ENCODE peak calls at places on chromosomes 1 and 21, in seven cellular contexts. G, M, J, U, K, C and N are unnamed samples.

GRCh38 chr1:99590578-99591209 is 55.2 kb upstream of the PALMD start:
- DNase-seq in G (no peak), M (no peak), J (no peak), U (peak), K (no peak), C (no peak), N (no peak)

GRCh38 chr1:33637846-33638440 is 165.5 kb downstream of the ZSCAN20 start:
- DNase-seq in G (no peak), M (no peak), J (no peak), U (no peak), K (no peak), C (no peak), N (no peak)

GRCh38 chr1:92848201-92848600 is 16.4 kb downstream of the RPL5 start:
- DNase-seq in G (no peak), M (no peak), J (no peak), U (no peak), K (no peak), C (no peak), N (no peak)

GRCh38 chr1:95309031-95309459 is 75.0 kb downstream of the RWDD3 start:
- DNase-seq in G (no peak), M (peak), J (no peak), U (peak), K (no peak), C (peak), N (peak)

GRCh38 chr1:209692745-209693504 is 11.7 kb upstream of the HSD11B1 start:
- DNase-seq in G (peak), M (peak), J (peak), U (peak), K (peak), C (peak), N (peak)

GRCh38 chr1:9671377-9672140 is 20.0 kb downstream of the PIK3CD start:
- DNase-seq in G (no peak), M (no peak), J (peak), U (peak), K (no peak), C (no peak), N (no peak)

GRCh38 chr1:209435654-209436566 is 147.6 kb upstream of the CAMK1G start:
- DNase-seq in G (peak), M (peak), J (peak), U (peak), K (peak), C (peak), N (peak)

GRCh38 chr1:223288826-223289225 is 75.2 kb downstream of the SUSD4 start:
- DNase-seq in G (no peak), M (no peak), J (no peak), U (no peak), K (no peak), C (no peak), N (no peak)

GRCh38 chr1:31234309-31234708 is 5.4 kb downstream of the NKAIN1 start:
- DNase-seq in G (no peak), M (no peak), J (no peak), U (no peak), K (no peak), C (no peak), N (no peak)

GRCh38 chr1:194474701-194475100 is 1288.3 kb upstream of the B3GALT2 start:
- DNase-seq in G (no peak), M (peak), J (no peak), U (no peak), K (no peak), C (no peak), N (no peak)

GRCh38 chr1:171983584-171983983 is 142.3 kb downstream of the DNM3 start:
- DNase-seq in G (no peak), M (no peak), J (no peak), U (peak), K (no peak), C (no peak), N (no peak)

GRCh38 chr1:33815061-33815460 is 48.8 kb upstream of the HMGB4 start:
- DNase-seq in G (no peak), M (no peak), J (no peak), U (peak), K (no peak), C (no peak), N (no peak)

GRCh38 chr1:183757061-183757460 is 47.9 kb upstream of the RGL1 start:
- DNase-seq in G (no peak), M (no peak), J (no peak), U (peak), K (no peak), C (no peak), N (no peak)

GRCh38 chr1:169133801-169134558 is 27.5 kb downstream of the ATP1B1 start:
- DNase-seq in G (no peak), M (no peak), J (no peak), U (peak), K (no peak), C (no peak), N (no peak)

GRCh38 chr1:178530037-178530402 is 17.1 kb downstream of the TEX35 start:
- DNase-seq in G (no peak), M (no peak), J (no peak), U (peak), K (no peak), C (no peak), N (no peak)

GRCh38 chr1:68270993-68271392 is 38.7 kb upstream of the WLS start:
- DNase-seq in G (no peak), M (no peak), J (no peak), U (no peak), K (no peak), C (no peak), N (no peak)

GRCh38 chr1:218476385-218476784 is 131.2 kb downstream of the TGFB2 start:
- DNase-seq in G (no peak), M (no peak), J (no peak), U (peak), K (no peak), C (no peak), N (no peak)

GRCh38 chr21:44461005-44461404 is 5.7 kb downstream of the LRRC3 start:
- DNase-seq in G (no peak), M (no peak), J (no peak), U (no peak), K (no peak), C (no peak), N (no peak)

GRCh38 chr1:2921970-2922686 is 99.1 kb upstream of the ACTRT2 start:
- DNase-seq in G (no peak), M (no peak), J (no peak), U (peak), K (no peak), C (no peak), N (no peak)

GRCh38 chr1:12157366-12158231 is 9.2 kb upstream of the TNFRSF1B start:
- DNase-seq in G (no peak), M (no peak), J (no peak), U (peak), K (no peak), C (no peak), N (no peak)

GRCh38 chr1:47187926-47188250 is 1.9 kb downstream of the PDZK1IP1 start:
- DNase-seq in G (no peak), M (no peak), J (no peak), U (no peak), K (no peak), C (no peak), N (no peak)

GRCh38 chr1:177571076-177571475 is 398.8 kb downstream of the SEC16B start:
- DNase-seq in G (no peak), M (no peak), J (no peak), U (no peak), K (no peak), C (no peak), N (no peak)

GRCh38 chr1:30719406-30720270 is 3.7 kb downstream of the MATN1 start:
- DNase-seq in G (no peak), M (no peak), J (no peak), U (peak), K (no peak), C (no peak), N (no peak)

GRCh38 chr1:118479351-118479750 is 294.3 kb upstream of the SPAG17 start:
- DNase-seq in G (no peak), M (no peak), J (no peak), U (peak), K (no peak), C (no peak), N (no peak)

GRCh38 chr1:94063379-94063778 is 57.6 kb downstream of the ABCA4 start:
- DNase-seq in G (no peak), M (peak), J (no peak), U (peak), K (no peak), C (peak), N (no peak)

GRCh38 chr21:45873866-45874265 is 107.7 kb upstream of the COL6A1 start:
- DNase-seq in G (no peak), M (no peak), J (peak), U (no peak), K (no peak), C (no peak), N (no peak)

GRCh38 chr1:78277253-78277652 is 213.5 kb upstream of the PTGFR start:
- DNase-seq in G (no peak), M (no peak), J (no peak), U (peak), K (no peak), C (no peak), N (no peak)

GRCh38 chr1:99964806-99965205 is 5.0 kb upstream of the SLC35A3 start:
- DNase-seq in G (no peak), M (peak), J (no peak), U (no peak), K (no peak), C (no peak), N (no peak)

GRCh38 chr1:181726608-181727007 is 243.3 kb downstream of the CACNA1E start:
- DNase-seq in G (no peak), M (no peak), J (no peak), U (no peak), K (no peak), C (no peak), N (no peak)

GRCh38 chr1:94871031-94871430 is 50.9 kb downstream of the SLC44A3 start:
- DNase-seq in G (no peak), M (no peak), J (no peak), U (no peak), K (no peak), C (no peak), N (no peak)

GRCh38 chr1:44405804-44406743 is 1.0 kb downstream of the RNF220 start:
- DNase-seq in G (no peak), M (peak), J (peak), U (peak), K (no peak), C (no peak), N (peak)

GRCh38 chr1:57550092-57550491 is 126.2 kb upstream of the DAB1 start:
- DNase-seq in G (no peak), M (no peak), J (no peak), U (no peak), K (no peak), C (no peak), N (no peak)

GRCh38 chr1:26820784-26821269 is 5.7 kb upstream of the ZDHHC18 start:
- DNase-seq in G (no peak), M (no peak), J (no peak), U (no peak), K (no peak), C (no peak), N (no peak)

GRCh38 chr1:44895919-44896734 is 53.1 kb upstream of the PTCH2 start:
- DNase-seq in G (no peak), M (no peak), J (no peak), U (no peak), K (no peak), C (no peak), N (no peak)

GRCh38 chr1:28370220-28371010 is 875 bp downstream of the PHACTR4 start:
- DNase-seq in G (no peak), M (peak), J (no peak), U (peak), K (no peak), C (peak), N (peak)
- TF ChIP-seq CTCF in G (no peak), M (no peak), J (no peak), U (no peak), K (peak), C (peak), N (peak)

GRCh38 chr1:89149229-89149628 is 23.3 kb upstream of the GBP2 start:
- DNase-seq in G (no peak), M (peak), J (no peak), U (peak), K (no peak), C (no peak), N (peak)
- TF ChIP-seq CTCF in G (no peak), M (peak), J (peak), U (peak), K (no peak), C (peak), N (no peak)

GRCh38 chr21:21750124-21750825 is 752.1 kb downstream of the NCAM2 start:
- DNase-seq in G (no peak), M (no peak), J (no peak), U (no peak), K (no peak), C (no peak), N (no peak)

DNA sequence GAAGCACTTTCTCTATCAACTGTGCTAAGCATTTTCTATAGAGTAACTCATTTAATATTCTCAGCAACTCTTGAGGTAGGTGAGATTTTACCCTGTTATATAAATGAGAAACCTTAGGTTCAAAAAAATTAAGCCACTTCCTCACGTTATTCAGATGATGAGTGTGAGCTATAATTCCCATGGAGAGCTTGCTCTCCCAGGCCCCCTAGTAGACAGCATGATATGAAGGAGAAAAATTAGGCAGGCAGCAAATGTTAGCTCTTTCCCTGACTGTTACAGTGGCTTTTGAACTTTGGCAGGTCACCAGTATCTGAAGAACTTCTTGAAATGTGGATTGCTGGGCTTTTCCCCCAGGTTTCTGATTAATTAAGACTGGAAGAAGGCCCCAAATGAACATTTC is 753.1 kb downstream of the NCAM2 start:
- DNase-seq in G (no peak), M (no peak), J (no peak), U (no peak), K (no peak), C (no peak), N (no peak)
- TF ChIP-seq CTCF in G (no peak), M (no peak), J (no peak), U (no peak), K (no peak), C (no peak), N (no peak)

GRCh38 chr1:6448749-6449631 is 17.0 kb downstream of the TNFRSF25 start:
- DNase-seq in G (no peak), M (peak), J (no peak), U (peak), K (no peak), C (peak), N (peak)
- TF ChIP-seq CTCF in G (no peak), M (no peak), J (no peak), U (no peak), K (no peak), C (no peak), N (no peak)

DNA sequence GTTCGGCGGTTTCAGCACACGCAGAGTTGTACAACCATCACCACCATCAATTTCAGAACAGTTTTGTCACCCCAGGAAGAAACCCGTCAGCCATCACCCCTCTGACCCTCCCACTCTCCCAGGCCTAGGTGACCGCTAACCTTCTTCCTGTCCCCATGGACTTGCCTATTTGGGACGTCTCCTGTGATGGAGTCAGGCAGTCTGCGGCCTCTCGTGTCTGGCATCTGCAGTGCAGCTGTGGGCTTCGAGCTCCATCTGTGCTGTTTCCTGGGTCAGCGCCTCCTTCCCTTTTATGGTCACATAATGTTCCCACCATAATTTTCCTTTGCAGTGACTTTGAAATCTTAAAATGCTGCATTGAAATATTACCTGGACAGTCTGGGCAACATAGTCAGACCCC is 24.4 kb downstream of the SLC45A1 start:
- DNase-seq in G (no peak), M (no peak), J (no peak), U (no peak), K (no peak), C (no peak), N (no peak)
- TF ChIP-seq CTCF in G (no peak), M (no peak), J (no peak), U (no peak), K (no peak), C (no peak), N (no peak)

GRCh38 chr21:42459583-42460215 is 36.3 kb downstream of the RSPH1 start:
- DNase-seq in G (no peak), M (no peak), J (no peak), U (no peak), K (no peak), C (no peak), N (no peak)

GRCh38 chr21:42460391-42461184 is 35.4 kb downstream of the RSPH1 start:
- DNase-seq in G (no peak), M (peak), J (no peak), U (no peak), K (peak), C (no peak), N (no peak)

GRCh38 chr21:42461185-42461520 is 34.9 kb downstream of the RSPH1 start:
- DNase-seq in G (no peak), M (no peak), J (no peak), U (no peak), K (peak), C (no peak), N (no peak)

GRCh38 chr21:42456457-42456856 is 39.6 kb downstream of the RSPH1 start:
- DNase-seq in G (no peak), M (no peak), J (no peak), U (peak), K (no peak), C (no peak), N (no peak)

DNA sequence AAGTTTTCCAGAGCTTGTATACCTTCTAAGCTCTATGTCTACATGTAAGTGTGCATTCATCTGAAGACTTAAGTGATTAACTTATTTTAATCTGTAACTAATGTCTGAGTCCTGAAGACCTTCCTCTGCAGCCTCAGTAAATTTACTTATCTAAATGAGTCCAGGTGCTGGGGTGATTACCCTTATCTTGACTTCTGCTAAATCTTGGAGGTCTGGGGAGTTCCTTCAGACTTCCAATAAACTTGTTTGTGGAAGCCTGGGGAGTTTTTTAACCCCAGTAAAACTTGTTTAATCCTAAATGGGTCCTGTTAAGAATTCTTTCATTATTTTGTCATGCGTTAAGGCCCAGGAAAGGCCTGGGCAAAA is 37.0 kb downstream of the RSPH1 start:
- DNase-seq in G (no peak), M (no peak), J (no peak), U (no peak), K (no peak), C (no peak), N (no peak)
- TF ChIP-seq CTCF in G (no peak), M (no peak), J (no peak), U (no peak), K (no peak), C (no peak), N (no peak)

GRCh38 chr1:5637171-5637570 is 355.1 kb downstream of the NPHP4 start:
- DNase-seq in G (no peak), M (peak), J (no peak), U (peak), K (no peak), C (no peak), N (no peak)
- TF ChIP-seq CTCF in G (no peak), M (peak), J (peak), U (peak), K (no peak), C (peak), N (no peak)